ENCODE peak calls at places on chromosomes 11 and 22, in eight cellular contexts. K, A, U, N, B, R, D and X are unnamed samples.

GRCh38 chr11:46489668-46490560 is 98.3 kb upstream of the CHRM4 start:
- DNase-seq in B (peak; percentile 32), D (peak; percentile 66), U (peak; percentile 69), R (no peak), A (peak; percentile 59), N (peak; percentile 46), K (peak; percentile 48), X (peak; percentile 39)

GRCh38 chr22:42959472-42960145 is 55.3 kb downstream of the PACSIN2 start:
- DNase-seq in U (peak; percentile 88), K (no peak), A (no peak), N (no peak), R (no peak), B (peak; percentile 83), D (peak; percentile 51), X (peak; percentile 89)

GRCh38 chr11:27294654-27295053 is 68.4 kb downstream of the CCDC34 start:
- DNase-seq in N (no peak), A (no peak), K (no peak), B (no peak), R (no peak), D (no peak), U (no peak), X (no peak)

GRCh38 chr11:32658639-32659406 is 75.2 kb downstream of the EIF3M start:
- DNase-seq in R (no peak), B (peak; percentile 80), A (peak; percentile 91), N (no peak), U (peak; percentile 53), D (no peak), K (no peak), X (peak; percentile 40)

GRCh38 chr11:113387605-113388211 is at the start of gene ANKK1:
- DNase-seq in A (no peak), N (peak; percentile 31), B (no peak), D (peak; percentile 92), R (no peak), K (no peak), U (no peak), X (no peak)

GRCh38 chr11:36702330-36703054 is 104.5 kb upstream of the RAG2 start:
- DNase-seq in R (peak; percentile 41), B (peak; percentile 61), N (peak; percentile 66), U (peak; percentile 69), D (peak; percentile 72), K (peak; percentile 55), A (peak; percentile 69), X (peak; percentile 48)

GRCh38 chr11:83982825-83983224 is 696.7 kb upstream of the CCDC90B start:
- DNase-seq in N (no peak), A (no peak), K (no peak), B (no peak), D (no peak), R (no peak), U (no peak), X (no peak)

GRCh38 chr22:49024775-49025440 is 802.8 kb downstream of the BRD1 start:
- DNase-seq in K (no peak), R (no peak), D (no peak), A (no peak), U (no peak), B (no peak), N (no peak), X (no peak)

GRCh38 chr11:102846292-102846691 is 2.9 kb upstream of the MMP3 start:
- DNase-seq in B (peak; percentile 34), K (no peak), D (no peak), U (peak; percentile 16), R (no peak), A (peak; percentile 74), N (no peak), X (peak; percentile 55)

GRCh38 chr11:67483901-67484665 is 1.3 kb downstream of the AIP start:
- DNase-seq in B (no peak), N (no peak), K (no peak), D (peak; percentile 48), A (no peak), U (no peak), R (no peak), X (no peak)

GRCh38 chr11:67483498-67483798 is 622 bp downstream of the AIP start:
- DNase-seq in R (no peak), U (no peak), K (no peak), D (no peak), B (no peak), N (no peak), A (no peak), X (no peak)

GRCh38 chr11:67482275-67482735 is 521 bp upstream of the AIP start:
- DNase-seq in A (no peak), B (no peak), N (no peak), U (no peak), R (no peak), K (no peak), D (no peak), X (no peak)

GRCh38 chr11:67484847-67485311 is 2.1 kb downstream of the AIP start:
- DNase-seq in U (no peak), D (peak; percentile 37), B (no peak), R (peak; percentile 76), K (no peak), A (no peak), N (no peak), X (no peak)

DNA sequence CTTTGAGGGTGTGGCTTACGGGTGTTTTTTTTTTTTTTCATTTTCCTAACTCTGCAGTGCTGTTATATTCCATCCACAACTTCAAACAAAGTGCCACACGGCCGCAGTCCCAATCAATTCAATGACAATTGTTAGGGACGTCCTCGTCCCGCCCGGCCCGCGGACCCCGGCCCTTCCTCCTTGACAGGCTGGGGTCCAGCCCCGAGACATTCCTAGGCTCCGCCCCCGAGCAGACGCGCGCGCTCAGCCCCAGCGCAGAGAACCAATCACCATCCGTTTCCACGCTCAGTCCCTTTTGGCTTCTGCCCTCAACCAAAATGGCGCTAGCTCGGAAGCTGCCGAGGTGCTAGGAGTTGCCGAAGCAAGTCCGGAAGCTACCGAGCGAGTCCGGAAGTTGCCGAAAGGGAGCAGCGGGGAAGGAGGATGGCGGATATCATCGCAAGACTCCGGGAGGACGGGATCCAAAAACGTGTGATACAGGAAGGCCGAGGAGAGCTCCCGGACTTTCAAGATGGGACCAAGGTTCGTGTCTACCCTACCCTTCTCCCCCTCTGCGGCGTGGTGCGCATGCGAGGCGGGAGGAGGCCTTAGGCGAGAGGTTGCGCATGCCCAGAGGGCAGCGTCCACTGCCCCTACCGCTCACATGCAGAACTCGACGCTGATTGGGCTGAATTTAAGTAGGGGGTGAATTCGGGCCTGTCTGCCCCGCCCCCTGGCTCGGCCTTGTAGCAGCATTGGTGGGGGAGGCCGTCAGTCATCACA is at the start of gene AIP:
- DNase-seq in A (peak; percentile 100), R (peak; percentile 97), U (peak; percentile 97), D (peak; percentile 99), K (peak; percentile 99), B (peak; percentile 96), N (peak; percentile 96), X (peak; percentile 92)
- TF ChIP-seq CTCF in A (no peak), R (no peak), U (no peak), D (peak; percentile 36), K (no peak), B (peak; percentile 5), N (peak; percentile 11), X (no peak)

GRCh38 chr11:34975482-34975881 is 59.1 kb downstream of the PDHX start:
- DNase-seq in A (no peak), U (no peak), R (no peak), K (no peak), B (no peak), N (no peak), D (no peak), X (no peak)

GRCh38 chr11:34970480-34970879 is 54.1 kb downstream of the PDHX start:
- DNase-seq in K (peak; percentile 29), R (no peak), D (no peak), B (no peak), N (no peak), A (no peak), U (no peak), X (no peak)

GRCh38 chr11:34970033-34970432 is 53.6 kb downstream of the PDHX start:
- DNase-seq in K (no peak), N (no peak), A (no peak), R (no peak), B (no peak), D (no peak), U (no peak), X (no peak)

GRCh38 chr11:34976496-34976895 is 60.1 kb downstream of the PDHX start:
- DNase-seq in A (no peak), R (no peak), N (no peak), D (no peak), B (no peak), K (no peak), U (no peak), X (peak; percentile 51)

DNA sequence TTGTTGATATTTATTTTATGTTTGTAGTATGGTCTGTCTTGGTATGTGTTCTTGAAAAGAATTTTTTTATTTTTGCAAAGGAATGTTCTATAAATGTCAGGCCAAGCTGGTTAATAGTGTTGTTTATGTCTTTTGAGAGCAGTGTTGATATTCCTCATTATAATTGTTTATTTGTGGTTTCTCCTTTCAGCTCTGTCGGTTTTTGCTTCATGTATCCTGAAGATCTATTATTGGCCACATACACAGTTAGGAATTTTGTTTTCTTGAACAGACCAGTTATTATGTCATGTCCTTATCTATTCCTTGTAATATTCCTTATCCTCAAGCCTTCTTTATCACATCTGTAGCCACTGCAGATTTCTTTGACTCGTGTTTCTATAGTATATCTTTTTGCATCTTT is 56.5 kb downstream of the PDHX start:
- DNase-seq in B (no peak), A (no peak), R (no peak), U (peak; percentile 87), D (no peak), N (no peak), K (no peak), X (peak; percentile 72)
- H3K9ac ChIP-seq in B (no peak overlapping the region), A (no peak overlapping the region), R (no peak overlapping the region), U (no peak overlapping the region), D (no peak overlapping the region), N (no peak overlapping the region), K (no peak overlapping the region), X (no peak overlapping the region)

GRCh38 chr22:32205974-32206773 is 1.3 kb upstream of the RFPL2 start:
- DNase-seq in A (no peak), R (no peak), B (no peak), D (peak; percentile 80), U (no peak), N (no peak), K (no peak), X (no peak)

GRCh38 chr22:32204856-32205722 is at the start of gene RFPL2:
- DNase-seq in R (no peak), A (no peak), K (no peak), U (peak; percentile 1), D (peak; percentile 94), N (peak; percentile 66), B (peak; percentile 68), X (peak; percentile 9)

GRCh38 chr22:32208681-32209080 is 3.8 kb upstream of the RFPL2 start:
- DNase-seq in K (no peak), R (no peak), N (no peak), B (no peak), A (no peak), U (no peak), D (no peak), X (no peak)

GRCh38 chr22:32207971-32208480 is 3.2 kb upstream of the RFPL2 start:
- DNase-seq in B (no peak), U (no peak), R (no peak), D (no peak), K (no peak), A (no peak), N (no peak), X (no peak)

GRCh38 chr22:32206774-32207758 is 2.2 kb upstream of the RFPL2 start:
- DNase-seq in A (peak; percentile 48), B (peak; percentile 42), N (peak; percentile 56), D (peak; percentile 86), K (peak; percentile 59), R (no peak), U (no peak), X (no peak)
- TF ChIP-seq CTCF in A (peak; percentile 65), B (peak; percentile 62), N (peak; percentile 86), D (peak; percentile 72), K (peak; percentile 68), R (peak; percentile 68), U (peak; percentile 29), X (peak; percentile 25)

GRCh38 chr11:67285541-67286498 is 3.3 kb upstream of the ANKRD13D start:
- DNase-seq in N (no peak), K (no peak), R (no peak), A (no peak), U (no peak), B (no peak), D (no peak), X (no peak)
- H3K9ac ChIP-seq in N (no peak overlapping the region), K (no peak overlapping the region), R (no peak overlapping the region), A (no peak overlapping the region), U (no peak overlapping the region), B (no peak overlapping the region), D (no peak overlapping the region), X (no peak overlapping the region)